ENCODE peak calls at places on chromosomes 12 and 14, in four cellular contexts. One of them, this sample, is unnamed.
A peak's percentile ranks its signal among the peaks of the same experiment; 100 is the strongest.

GRCh38 chr12:3014641-3015040 is 55.4 kb downstream of the TEAD4 start:
- DNase-seq in testis: no peak
- DNase-seq in erythroblast: no peak
- DNase-seq in uterus: no peak
- DNase-seq in this sample: no peak

GRCh38 chr12:94898388-94898787 is 105.1 kb downstream of the NDUFA12 start:
- DNase-seq in uterus: no peak
- DNase-seq in testis: no peak
- DNase-seq in erythroblast: no peak
- DNase-seq in this sample: peak; percentile 21

GRCh38 chr12:106246891-106247730 is 709 bp downstream of the CKAP4 start:
- DNase-seq in testis: peak; percentile 57
- DNase-seq in erythroblast: peak; percentile 58
- DNase-seq in uterus: peak; percentile 62
- DNase-seq in this sample: peak; percentile 57

GRCh38 chr14:81331229-81332026 is 68.7 kb downstream of the STON2 start:
- DNase-seq in testis: no peak
- DNase-seq in uterus: no peak
- DNase-seq in erythroblast: no peak
- DNase-seq in this sample: no peak

GRCh38 chr14:103746706-103747105 is 31.1 kb downstream of the ZFYVE21 start:
- DNase-seq in uterus: no peak
- DNase-seq in testis: no peak
- DNase-seq in erythroblast: no peak
- DNase-seq in this sample: no peak

GRCh38 chr12:8816448-8816847 is 6.0 kb upstream of the A2ML1 start:
- DNase-seq in erythroblast: peak; percentile 88
- DNase-seq in uterus: no peak
- DNase-seq in testis: no peak
- DNase-seq in this sample: no peak

GRCh38 chr14:56975521-56975920 is 165.2 kb upstream of the OTX2 start:
- DNase-seq in erythroblast: no peak
- DNase-seq in testis: no peak
- DNase-seq in uterus: no peak
- DNase-seq in this sample: no peak

GRCh38 chr14:59438148-59438766 is 26.9 kb downstream of the GPR135 start:
- DNase-seq in erythroblast: no peak
- DNase-seq in testis: no peak
- DNase-seq in uterus: no peak
- DNase-seq in this sample: peak; percentile 41

GRCh38 chr14:28609228-28609828 is 157.3 kb upstream of the FOXG1 start:
- DNase-seq in erythroblast: peak; percentile 37
- DNase-seq in testis: peak; percentile 82
- DNase-seq in uterus: no peak
- DNase-seq in this sample: peak; percentile 65

GRCh38 chr12:122051231-122051876 is 27.2 kb upstream of the MLXIP start:
- DNase-seq in uterus: peak; percentile 47
- DNase-seq in erythroblast: no peak
- DNase-seq in testis: no peak
- DNase-seq in this sample: no peak

GRCh38 chr14:88044782-88045446 is 40.0 kb downstream of the GPR65 start:
- DNase-seq in erythroblast: no peak
- DNase-seq in testis: no peak
- DNase-seq in uterus: no peak
- DNase-seq in this sample: no peak

GRCh38 chr12:104712968-104713367 is 245.1 kb downstream of the SLC41A2 start:
- DNase-seq in testis: no peak
- DNase-seq in uterus: no peak
- DNase-seq in erythroblast: no peak
- DNase-seq in this sample: no peak

GRCh38 chr12:111359231-111359913 is 9.5 kb downstream of the PHETA1 start:
- DNase-seq in testis: no peak
- DNase-seq in erythroblast: no peak
- DNase-seq in uterus: no peak
- DNase-seq in this sample: peak; percentile 85

GRCh38 chr12:55812088-55812487 is 5.4 kb downstream of the SARNP start:
- DNase-seq in testis: no peak
- DNase-seq in uterus: no peak
- DNase-seq in erythroblast: no peak
- DNase-seq in this sample: no peak

GRCh38 chr12:55816876-55817351 is 610 bp downstream of the SARNP start:
- DNase-seq in testis: no peak
- DNase-seq in uterus: no peak
- DNase-seq in erythroblast: peak; percentile 69
- DNase-seq in this sample: peak; percentile 41

GRCh38 chr12:55815473-55815872 is 2.1 kb downstream of the SARNP start:
- DNase-seq in erythroblast: no peak
- DNase-seq in testis: no peak
- DNase-seq in uterus: no peak
- DNase-seq in this sample: no peak

GRCh38 chr12:55817352-55818139 is at the start of the genes ORMDL2 and SARNP:
- DNase-seq in testis: peak; percentile 100
- DNase-seq in uterus: peak; percentile 96
- DNase-seq in erythroblast: peak; percentile 100
- DNase-seq in this sample: peak; percentile 100

DNA sequence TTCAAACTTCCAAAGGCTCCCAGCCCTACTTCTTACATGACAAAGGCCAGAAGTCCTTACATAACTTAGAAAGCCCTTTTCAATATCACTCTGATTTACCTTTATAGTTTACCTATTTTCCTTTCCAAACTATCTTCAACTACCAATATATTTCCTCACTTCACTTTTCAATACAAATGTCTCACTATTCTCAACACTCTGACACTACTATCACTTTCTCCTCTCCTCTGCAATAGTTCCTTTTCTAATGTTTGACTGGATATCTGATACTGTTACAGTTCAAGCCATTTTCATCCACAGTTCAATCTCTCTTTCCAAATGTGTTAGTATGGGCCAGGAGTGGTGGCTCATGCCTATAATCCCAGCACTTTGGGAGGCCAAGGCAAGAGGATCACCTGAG is 3.3 kb downstream of the SARNP start:
- DNase-seq in testis: no peak
- DNase-seq in uterus: no peak
- DNase-seq in erythroblast: no peak
- DNase-seq in this sample: no peak
- TF ChIP-seq POLR2A in testis: no peak
- TF ChIP-seq POLR2A in uterus: no peak
- TF ChIP-seq POLR2A in erythroblast: no peak
- TF ChIP-seq POLR2A in this sample: no peak

GRCh38 chr12:1604464-1604863 is 10.1 kb upstream of the FBXL14 start:
- DNase-seq in erythroblast: no peak
- DNase-seq in uterus: no peak
- DNase-seq in testis: no peak
- DNase-seq in this sample: no peak

GRCh38 chr12:1607940-1608782 is 13.8 kb upstream of the FBXL14 start:
- DNase-seq in testis: no peak
- DNase-seq in uterus: no peak
- DNase-seq in erythroblast: no peak
- DNase-seq in this sample: peak; percentile 31

GRCh38 chr12:1605129-1606020 is 11.0 kb upstream of the FBXL14 start:
- DNase-seq in uterus: peak; percentile 55
- DNase-seq in erythroblast: peak; percentile 87
- DNase-seq in testis: peak; percentile 85
- DNase-seq in this sample: peak; percentile 82

GRCh38 chr12:1603621-1604020 is 9.2 kb upstream of the FBXL14 start:
- DNase-seq in testis: no peak
- DNase-seq in uterus: no peak
- DNase-seq in erythroblast: peak; percentile 35
- DNase-seq in this sample: no peak

DNA sequence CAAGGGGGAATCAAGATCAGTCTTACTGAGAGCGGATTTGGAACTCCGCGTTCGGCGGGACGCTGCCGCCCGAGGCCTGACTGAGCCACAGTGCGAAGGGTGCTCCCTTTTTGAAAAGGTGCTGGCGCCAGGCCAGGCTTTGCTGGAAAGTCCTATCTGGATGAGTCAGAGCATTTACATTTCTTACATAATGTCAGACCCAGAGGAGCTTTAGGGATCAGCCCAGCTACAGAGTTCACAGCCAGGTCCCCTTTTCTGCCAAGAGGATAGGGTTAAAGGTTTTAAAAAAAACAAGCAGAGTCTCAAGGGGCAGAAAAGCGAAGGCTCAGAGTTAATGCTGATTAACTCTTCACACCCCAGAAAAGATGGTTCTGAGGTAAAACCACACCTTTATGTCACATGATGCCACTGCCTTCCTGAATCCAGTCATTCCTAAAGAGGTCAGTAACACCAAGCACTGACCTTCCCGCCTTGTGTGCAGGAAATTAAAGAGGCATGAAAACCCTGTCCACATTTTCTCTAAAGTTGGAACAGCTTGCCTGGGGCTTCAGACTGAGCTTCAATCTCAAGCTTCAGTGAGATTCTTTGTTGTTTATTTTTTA is 11.7 kb upstream of the FBXL14 start:
- DNase-seq in testis: peak; percentile 86
- DNase-seq in uterus: peak; percentile 87
- DNase-seq in erythroblast: peak; percentile 93
- DNase-seq in this sample: peak; percentile 82
- TF ChIP-seq POLR2A in testis: no peak
- TF ChIP-seq POLR2A in uterus: no peak
- TF ChIP-seq POLR2A in erythroblast: peak; percentile 69
- TF ChIP-seq POLR2A in this sample: no peak

DNA sequence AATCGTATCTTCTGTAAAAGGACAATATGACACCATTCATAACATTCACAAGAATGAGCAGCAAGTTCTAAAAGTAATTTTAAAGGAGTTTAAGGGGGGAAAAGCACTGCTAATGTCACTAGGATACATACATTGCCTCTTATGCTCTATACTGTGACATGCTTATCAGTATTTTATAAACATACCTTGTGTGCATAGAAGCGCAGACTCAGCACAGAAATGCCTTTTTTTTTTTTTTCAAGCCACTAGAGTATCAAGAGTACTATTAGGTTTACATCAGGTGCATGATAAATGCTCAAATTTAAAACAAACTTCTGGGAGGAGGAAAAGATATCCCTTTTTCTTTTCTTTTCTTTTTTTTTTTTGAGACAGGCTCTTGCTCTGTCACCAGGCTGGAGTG is 13.6 kb upstream of the SMARCC2 start:
- DNase-seq in testis: no peak
- DNase-seq in erythroblast: no peak
- DNase-seq in uterus: no peak
- DNase-seq in this sample: no peak
- TF ChIP-seq POLR2A in testis: no peak
- TF ChIP-seq POLR2A in erythroblast: no peak
- TF ChIP-seq POLR2A in uterus: no peak
- TF ChIP-seq POLR2A in this sample: no peak

GRCh38 chr14:71354801-71355200 is 447.5 kb downstream of the PCNX1 start:
- DNase-seq in erythroblast: no peak
- DNase-seq in uterus: no peak
- DNase-seq in testis: no peak
- DNase-seq in this sample: no peak
- TF ChIP-seq POLR2A in erythroblast: no peak
- TF ChIP-seq POLR2A in uterus: no peak
- TF ChIP-seq POLR2A in testis: no peak
- TF ChIP-seq POLR2A in this sample: no peak

GRCh38 chr14:24296341-24297157 is 3.0 kb downstream of the DHRS1 start:
- DNase-seq in uterus: peak; percentile 50
- DNase-seq in erythroblast: peak; percentile 81
- DNase-seq in testis: peak; percentile 74
- DNase-seq in this sample: peak; percentile 91
- TF ChIP-seq POLR2A in uterus: no peak
- TF ChIP-seq POLR2A in erythroblast: no peak
- TF ChIP-seq POLR2A in testis: no peak
- TF ChIP-seq POLR2A in this sample: no peak

GRCh38 chr12:38954119-38954746 is 48.8 kb upstream of the CPNE8 start:
- DNase-seq in testis: no peak
- DNase-seq in uterus: no peak
- DNase-seq in erythroblast: no peak
- DNase-seq in this sample: no peak

GRCh38 chr12:38949363-38949762 is 44.0 kb upstream of the CPNE8 start:
- DNase-seq in erythroblast: no peak
- DNase-seq in uterus: no peak
- DNase-seq in testis: no peak
- DNase-seq in this sample: no peak
- TF ChIP-seq POLR2A in erythroblast: no peak
- TF ChIP-seq POLR2A in uterus: no peak
- TF ChIP-seq POLR2A in testis: no peak
- TF ChIP-seq POLR2A in this sample: no peak

GRCh38 chr14:30585204-30585603 is 26.2 kb downstream of the G2E3 start:
- DNase-seq in uterus: no peak
- DNase-seq in testis: no peak
- DNase-seq in erythroblast: no peak
- DNase-seq in this sample: no peak

GRCh38 chr14:30587141-30587540 is 28.2 kb downstream of the G2E3 start:
- DNase-seq in uterus: no peak
- DNase-seq in testis: no peak
- DNase-seq in erythroblast: no peak
- DNase-seq in this sample: no peak

GRCh38 chr14:30584058-30584630 is 25.2 kb downstream of the G2E3 start:
- DNase-seq in uterus: no peak
- DNase-seq in testis: no peak
- DNase-seq in erythroblast: no peak
- DNase-seq in this sample: no peak

GRCh38 chr14:30588873-30589272 is 29.9 kb downstream of the G2E3 start:
- DNase-seq in erythroblast: no peak
- DNase-seq in testis: no peak
- DNase-seq in uterus: no peak
- DNase-seq in this sample: no peak
- TF ChIP-seq POLR2A in erythroblast: no peak
- TF ChIP-seq POLR2A in testis: no peak
- TF ChIP-seq POLR2A in uterus: no peak
- TF ChIP-seq POLR2A in this sample: no peak

GRCh38 chr14:89340200-89340667 is 76.8 kb downstream of the FOXN3 start:
- DNase-seq in erythroblast: no peak
- DNase-seq in testis: no peak
- DNase-seq in uterus: no peak
- DNase-seq in this sample: peak; percentile 38
- TF ChIP-seq POLR2A in erythroblast: no peak
- TF ChIP-seq POLR2A in testis: no peak
- TF ChIP-seq POLR2A in uterus: no peak
- TF ChIP-seq POLR2A in this sample: no peak

This sample was measured in NB4.